ENCODE peak calls at places on chromosomes 6 and 20, in seven cellular contexts. Z is H1, D is A549, E is HepG2, H is SK-N-SH, I is HCT116, V is GM12878. O is an unnamed sample.

GRCh38 chr6:133360194-133360593 is 119.0 kb downstream of the EYA4 start:
- DNase-seq in Z (no peak), D (no peak), E (no peak), H (no peak), I (no peak), V (no peak), O (no peak)

GRCh38 chr20:62707981-62708521 is 585 bp upstream of the NTSR1 start:
- DNase-seq in Z (peak), D (peak), E (no peak), H (peak), I (peak), V (no peak), O (peak)

GRCh38 chr6:163787001-163787667 is 372.6 kb downstream of the QKI start:
- DNase-seq in Z (no peak), D (no peak), E (no peak), H (no peak), I (no peak), V (no peak), O (no peak)

GRCh38 chr6:25402125-25402524 is 123.0 kb downstream of the CARMIL1 start:
- DNase-seq in Z (no peak), D (no peak), E (no peak), H (no peak), I (no peak), V (no peak), O (no peak)

GRCh38 chr20:5919634-5920544 is 30.4 kb downstream of the TRMT6 start:
- DNase-seq in Z (no peak), D (no peak), E (no peak), H (no peak), I (no peak), V (no peak), O (no peak)

GRCh38 chr20:5316188-5317158 is at the start of gene PROKR2:
- DNase-seq in Z (peak), D (no peak), E (no peak), H (peak), I (no peak), V (no peak), O (peak)

GRCh38 chr6:111411978-111412574 is 70.9 kb downstream of the REV3L start:
- DNase-seq in Z (no peak), D (no peak), E (no peak), H (no peak), I (no peak), V (peak), O (no peak)

GRCh38 chr20:63974402-63975200 is 4.8 kb downstream of the SAMD10 start:
- DNase-seq in Z (no peak), D (no peak), E (no peak), H (peak), I (no peak), V (no peak), O (no peak)

GRCh38 chr6:7559651-7560385 is 18.3 kb downstream of the DSP start:
- DNase-seq in Z (no peak), D (no peak), E (peak), H (no peak), I (no peak), V (no peak), O (no peak)

GRCh38 chr20:59765599-59766177 is 161.3 kb downstream of the PHACTR3 start:
- DNase-seq in Z (no peak), D (no peak), E (no peak), H (no peak), I (no peak), V (no peak), O (peak)

GRCh38 chr6:99432877-99433276 is 7.8 kb upstream of the PNISR start:
- DNase-seq in Z (no peak), D (no peak), E (peak), H (no peak), I (no peak), V (no peak), O (no peak)

GRCh38 chr20:50190251-50191064 is at the start of gene CEBPB:
- DNase-seq in Z (peak), D (peak), E (peak), H (peak), I (peak), V (no peak), O (peak)

GRCh38 chr6:27532820-27533538 is 60.1 kb upstream of the ZNF184 start:
- DNase-seq in Z (no peak), D (no peak), E (no peak), H (no peak), I (peak), V (no peak), O (no peak)

GRCh38 chr20:41048475-41049242 is 20.0 kb downstream of the TOP1 start:
- DNase-seq in Z (no peak), D (no peak), E (no peak), H (no peak), I (no peak), V (no peak), O (no peak)

GRCh38 chr20:37956099-37956498 is 53.2 kb downstream of the VSTM2L start:
- DNase-seq in Z (peak), D (no peak), E (no peak), H (no peak), I (no peak), V (no peak), O (no peak)

GRCh38 chr20:46801003-46801702 is 91.7 kb downstream of the SLC2A10 start:
- DNase-seq in Z (no peak), D (no peak), E (peak), H (no peak), I (no peak), V (no peak), O (no peak)

GRCh38 chr6:122114733-122115132 is 284.7 kb upstream of the HSF2 start:
- DNase-seq in Z (no peak), D (no peak), E (no peak), H (no peak), I (no peak), V (no peak), O (no peak)

GRCh38 chr6:10084276-10084993 is 330.4 kb downstream of the TFAP2A start:
- DNase-seq in Z (no peak), D (peak), E (no peak), H (no peak), I (no peak), V (no peak), O (peak)

GRCh38 chr20:373171-373890 is 7.2 kb upstream of the TRIB3 start:
- DNase-seq in Z (no peak), D (peak), E (peak), H (peak), I (peak), V (no peak), O (peak)

GRCh38 chr6:113921299-113921904 is 49.5 kb downstream of the HDAC2 start:
- DNase-seq in Z (no peak), D (no peak), E (no peak), H (no peak), I (no peak), V (no peak), O (no peak)

GRCh38 chr6:134517145-134517658 is 199.3 kb upstream of the SGK1 start:
- DNase-seq in Z (peak), D (peak), E (peak), H (peak), I (no peak), V (no peak), O (peak)

GRCh38 chr20:36107881-36108280 is 46.7 kb upstream of the EPB41L1 start:
- DNase-seq in Z (no peak), D (no peak), E (peak), H (no peak), I (no peak), V (no peak), O (no peak)

GRCh38 chr20:44810061-44810390 is 320 bp downstream of the RIMS4 start:
- DNase-seq in Z (peak), D (no peak), E (no peak), H (no peak), I (no peak), V (no peak), O (peak)

GRCh38 chr20:59159091-59159821 is 4.4 kb upstream of the ZNF831 start:
- DNase-seq in Z (peak), D (no peak), E (no peak), H (no peak), I (no peak), V (no peak), O (peak)

GRCh38 chr6:169165031-169165430 is 88.6 kb downstream of the THBS2 start:
- DNase-seq in Z (no peak), D (no peak), E (no peak), H (peak), I (no peak), V (no peak), O (no peak)

DNA sequence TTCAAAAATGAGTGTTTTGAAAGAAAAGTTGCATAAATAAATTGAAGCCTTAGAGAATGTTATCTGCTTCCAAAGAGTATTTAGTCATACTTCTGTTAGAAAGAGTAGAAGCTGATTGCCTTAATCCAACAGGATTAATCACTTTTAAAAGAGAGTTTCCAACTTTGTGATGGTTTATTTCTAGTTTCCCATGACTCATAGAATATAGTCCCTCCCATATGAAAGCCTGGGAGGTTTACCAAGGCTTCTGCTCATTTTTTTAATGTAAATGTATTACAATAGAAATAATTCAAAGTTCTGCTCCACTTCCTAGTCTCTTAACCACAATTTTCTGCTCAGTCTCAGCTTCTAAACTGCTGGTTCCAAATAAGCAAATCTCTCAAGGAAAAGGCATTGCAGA is 118.0 kb upstream of the IRAK1BP1 start:
- DNase-seq in Z (no peak), D (no peak), E (no peak), H (no peak), I (no peak), V (no peak), O (no peak)
- TF ChIP-seq MAX in Z (no peak), D (no peak), E (no peak), H (no peak), I (no peak), V (no peak), O (no peak)

DNA sequence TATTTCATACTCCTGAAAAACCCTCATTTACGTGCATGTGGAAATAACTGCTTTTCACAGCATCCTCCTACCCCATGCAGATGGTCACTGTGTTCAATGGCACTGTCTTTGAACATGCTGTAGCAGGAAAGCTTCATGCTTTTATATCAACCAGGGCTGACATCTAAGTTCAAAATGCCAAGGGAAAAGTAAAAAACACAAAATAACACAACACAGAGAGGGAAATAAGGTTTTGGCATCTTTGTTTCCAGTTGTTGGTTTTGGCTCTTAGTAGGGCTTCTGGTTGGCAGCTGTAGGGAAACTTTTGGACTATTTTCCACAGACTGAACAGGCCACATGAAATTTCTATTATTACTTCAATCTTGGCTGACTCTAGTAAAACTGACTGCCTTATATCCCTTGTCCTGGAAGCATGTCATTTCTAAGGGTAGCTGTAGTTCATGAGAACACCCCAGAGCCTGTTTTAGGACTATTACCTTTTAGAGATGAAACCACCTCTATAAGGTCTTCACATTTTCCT is 57.5 kb upstream of the AKIRIN2 start:
- DNase-seq in Z (no peak), D (no peak), E (no peak), H (no peak), I (no peak), V (no peak), O (no peak)
- TF ChIP-seq MAX in Z (no peak), D (no peak), E (no peak), H (no peak), I (no peak), V (no peak), O (no peak)

GRCh38 chr20:23116301-23117089 is 30.4 kb upstream of the CD93 start:
- DNase-seq in Z (no peak), D (no peak), E (peak), H (no peak), I (no peak), V (no peak), O (no peak)

GRCh38 chr20:23114448-23114847 is 28.3 kb upstream of the CD93 start:
- DNase-seq in Z (no peak), D (no peak), E (no peak), H (no peak), I (no peak), V (no peak), O (no peak)

GRCh38 chr20:23114018-23114417 is 27.9 kb upstream of the CD93 start:
- DNase-seq in Z (no peak), D (no peak), E (no peak), H (no peak), I (no peak), V (no peak), O (no peak)

GRCh38 chr20:23117738-23118137 is 31.6 kb upstream of the CD93 start:
- DNase-seq in Z (no peak), D (no peak), E (no peak), H (no peak), I (no peak), V (no peak), O (no peak)

DNA sequence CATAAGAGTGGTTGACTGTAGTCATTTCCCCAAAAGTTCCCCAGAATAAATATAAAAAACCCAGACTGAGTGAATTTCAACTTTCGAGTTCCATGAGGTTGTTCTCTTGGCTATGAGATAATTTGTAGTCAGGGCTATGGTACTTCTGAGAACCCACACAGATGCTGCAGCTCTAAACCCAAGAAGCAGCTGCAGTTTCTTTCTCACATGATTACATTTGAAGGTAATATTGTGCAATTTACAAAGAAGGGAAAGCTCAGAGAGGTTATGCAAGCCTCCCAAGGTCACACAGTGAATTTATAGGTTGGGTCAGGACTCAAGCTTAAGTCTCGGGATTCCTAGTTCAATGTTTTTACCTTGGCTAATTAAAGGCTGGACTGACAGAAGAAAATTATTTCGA is 29.7 kb upstream of the CD93 start:
- DNase-seq in Z (no peak), D (no peak), E (no peak), H (no peak), I (no peak), V (peak), O (no peak)
- TF ChIP-seq MAX in Z (no peak), D (no peak), E (no peak), H (no peak), I (no peak), V (no peak), O (no peak)

DNA sequence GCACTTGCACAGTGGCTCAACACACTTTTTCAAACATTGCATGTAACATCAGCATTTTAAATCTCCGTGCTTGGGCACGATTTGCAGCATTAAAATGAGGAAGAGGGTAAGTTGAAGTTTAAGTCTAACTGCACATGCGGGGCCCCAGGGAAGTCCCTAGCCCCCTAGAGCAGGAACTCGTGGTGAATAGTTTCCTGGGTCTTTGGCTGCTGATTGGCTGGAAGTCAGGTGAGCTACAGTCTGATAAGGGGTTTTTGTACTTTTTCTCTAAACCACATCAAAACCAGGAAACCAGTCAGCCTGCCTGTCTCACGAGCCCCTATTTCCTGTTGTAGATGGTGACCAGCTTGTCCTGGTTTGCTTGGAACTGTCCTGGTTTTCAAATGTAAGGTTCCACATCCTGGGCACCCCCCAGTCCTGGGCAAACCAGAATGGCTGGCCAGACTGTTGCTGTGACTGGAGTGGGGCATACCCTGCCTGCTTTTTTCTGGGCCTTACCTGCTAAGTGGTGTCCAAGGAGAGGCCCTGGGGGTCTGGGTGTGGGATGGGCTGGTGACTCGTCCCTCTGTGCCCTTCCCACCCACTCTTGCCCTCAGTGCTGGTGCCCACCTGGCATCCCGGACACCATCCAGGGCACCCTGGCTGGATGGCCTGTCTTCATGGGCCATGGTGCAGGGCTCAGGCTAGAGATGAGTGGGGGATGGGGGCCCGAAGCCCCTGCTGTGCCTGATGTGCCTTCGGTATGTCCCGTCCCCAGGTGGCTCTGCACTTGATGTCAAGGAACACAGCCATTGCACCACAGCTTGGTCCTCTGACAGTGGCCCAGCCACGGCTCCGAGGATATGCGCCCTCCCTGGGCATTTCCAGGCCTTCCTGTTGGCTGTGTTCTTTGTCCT is 31.8 kb downstream of the SUN5 start:
- DNase-seq in Z (peak), D (no peak), E (no peak), H (no peak), I (no peak), V (peak), O (no peak)
- TF ChIP-seq MAX in Z (no peak), D (no peak), E (no peak), H (no peak), I (no peak), V (no peak), O (no peak)

GRCh38 chr6:40472354-40472753 is 114.8 kb downstream of the LRFN2 start:
- DNase-seq in Z (no peak), D (no peak), E (no peak), H (no peak), I (no peak), V (no peak), O (no peak)
- TF ChIP-seq MAX in Z (no peak), D (no peak), E (no peak), H (no peak), I (no peak), V (no peak), O (no peak)

DNA sequence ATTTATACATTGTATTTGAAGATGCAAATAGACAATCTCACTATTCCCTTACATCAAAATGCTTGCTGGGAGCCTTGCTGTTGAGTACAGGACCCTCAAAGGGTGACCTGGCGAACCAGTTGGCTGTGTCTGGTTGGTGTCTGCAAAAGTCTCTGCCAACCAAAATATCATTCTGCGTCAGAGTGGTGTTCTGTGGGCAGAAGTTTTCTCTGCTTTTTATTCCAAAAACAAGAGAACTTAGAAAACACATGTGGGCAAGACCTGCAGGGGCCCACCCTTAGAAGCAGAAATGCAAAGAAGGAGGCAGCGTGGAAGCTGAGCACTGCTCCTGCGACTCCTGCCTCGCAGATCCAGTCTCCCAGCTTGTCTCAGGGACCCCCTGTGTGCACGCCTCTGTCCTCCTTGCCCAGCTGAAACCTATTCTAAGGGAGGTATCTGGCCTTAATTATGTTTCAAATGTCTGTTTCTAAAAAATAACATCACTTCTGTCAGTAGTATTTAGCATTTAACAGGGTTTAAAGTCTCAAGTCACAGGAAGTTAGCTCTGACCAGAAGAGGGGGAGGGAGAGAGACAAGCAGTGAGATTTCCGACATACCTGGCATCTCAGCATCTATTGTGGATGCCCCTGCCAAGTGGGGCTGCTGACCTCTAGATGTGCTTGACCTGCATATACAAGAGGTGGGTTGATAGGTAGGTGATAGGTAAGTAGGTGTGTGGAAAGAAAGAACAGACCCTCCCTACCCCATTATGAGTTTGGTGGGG is 101.3 kb downstream of the SASH1 start:
- DNase-seq in Z (peak), D (no peak), E (no peak), H (no peak), I (no peak), V (no peak), O (no peak)
- TF ChIP-seq MAX in Z (no peak), D (no peak), E (no peak), H (no peak), I (no peak), V (no peak), O (no peak)

GRCh38 chr6:2560903-2561698 is 189.6 kb downstream of the MYLK4 start:
- DNase-seq in Z (no peak), D (no peak), E (no peak), H (no peak), I (no peak), V (no peak), O (no peak)

GRCh38 chr6:2563635-2564034 is 187.1 kb downstream of the MYLK4 start:
- DNase-seq in Z (no peak), D (no peak), E (peak), H (no peak), I (no peak), V (peak), O (no peak)

GRCh38 chr6:2565499-2565898 is 185.2 kb downstream of the MYLK4 start:
- DNase-seq in Z (no peak), D (no peak), E (peak), H (no peak), I (no peak), V (no peak), O (no peak)

GRCh38 chr6:2560140-2560818 is 190.4 kb downstream of the MYLK4 start:
- DNase-seq in Z (no peak), D (no peak), E (no peak), H (no peak), I (no peak), V (no peak), O (no peak)

GRCh38 chr6:2562721-2563120 is 188.0 kb downstream of the MYLK4 start:
- DNase-seq in Z (no peak), D (no peak), E (no peak), H (peak), I (no peak), V (no peak), O (no peak)
- TF ChIP-seq MAX in Z (no peak), D (no peak), E (no peak), H (no peak), I (no peak), V (no peak), O (no peak)